ENCODE peak calls at places on chromosomes 6 and 20, in five cellular contexts. B is fibroblast of lung, R is IMR-90, I is pancreas, Y is tibial nerve. J is an unnamed sample.

GRCh38 chr6:103273048-103273447 is 1586.7 kb downstream of the HACE1 start:
- DNase-seq in B (no peak), R (no peak), I (no peak), Y (no peak), J (no peak)

GRCh38 chr6:169663468-169663867 is 38.4 kb downstream of the WDR27 start:
- DNase-seq in B (no peak), R (no peak), I (no peak), Y (no peak), J (no peak)

GRCh38 chr6:2807342-2808090 is 34.1 kb downstream of the SERPINB1 start:
- DNase-seq in B (no peak), R (peak; percentile 59), I (no peak), Y (no peak), J (no peak)

GRCh38 chr6:44053760-44054556 is 73.3 kb downstream of the MRPL14 start:
- DNase-seq in B (peak; percentile 78), R (peak; percentile 87), I (no peak), Y (no peak), J (no peak)

GRCh38 chr6:154297711-154298110 is 58.9 kb downstream of the IPCEF1 start:
- DNase-seq in B (peak; percentile 72), R (no peak), I (no peak), Y (no peak), J (no peak)

GRCh38 chr6:116568111-116568510 is 3.2 kb upstream of the RWDD1 start:
- DNase-seq in B (no peak), R (peak; percentile 80), I (no peak), Y (no peak), J (no peak)

GRCh38 chr6:41209547-41209951 is 8.6 kb upstream of the TREML2 start:
- DNase-seq in B (no peak), R (no peak), I (no peak), Y (no peak), J (no peak)

GRCh38 chr20:15611579-15611978 is 961.7 kb downstream of the KIF16B start:
- DNase-seq in B (no peak), R (no peak), I (no peak), Y (no peak), J (no peak)

GRCh38 chr20:9507544-9508239 is 6.7 kb upstream of the LAMP5 start:
- DNase-seq in B (no peak), R (no peak), I (no peak), Y (no peak), J (no peak)
- H3K27me3 ChIP-seq in B (peaks cover 29% of the 10 kb centered on the region), R (peaks cover 59% of the 10 kb centered on the region), I (peaks cover 18% of the 10 kb centered on the region), Y (no peaks in the 10 kb centered on the region), J (peaks cover 17% of the 10 kb centered on the region)

GRCh38 chr6:122406187-122406586 is 6.7 kb downstream of the HSF2 start:
- DNase-seq in B (no peak), R (no peak), I (no peak), Y (no peak), J (no peak)

GRCh38 chr6:122408697-122409458 is 9.4 kb downstream of the HSF2 start:
- DNase-seq in B (no peak), R (no peak), I (no peak), Y (no peak), J (no peak)

GRCh38 chr6:122405417-122405816 is 6.0 kb downstream of the HSF2 start:
- DNase-seq in B (peak; percentile 21), R (peak; percentile 21), I (no peak), Y (no peak), J (no peak)

GRCh38 chr6:122407712-122408111 is 8.3 kb downstream of the HSF2 start:
- DNase-seq in B (no peak), R (no peak), I (no peak), Y (no peak), J (no peak)

DNA sequence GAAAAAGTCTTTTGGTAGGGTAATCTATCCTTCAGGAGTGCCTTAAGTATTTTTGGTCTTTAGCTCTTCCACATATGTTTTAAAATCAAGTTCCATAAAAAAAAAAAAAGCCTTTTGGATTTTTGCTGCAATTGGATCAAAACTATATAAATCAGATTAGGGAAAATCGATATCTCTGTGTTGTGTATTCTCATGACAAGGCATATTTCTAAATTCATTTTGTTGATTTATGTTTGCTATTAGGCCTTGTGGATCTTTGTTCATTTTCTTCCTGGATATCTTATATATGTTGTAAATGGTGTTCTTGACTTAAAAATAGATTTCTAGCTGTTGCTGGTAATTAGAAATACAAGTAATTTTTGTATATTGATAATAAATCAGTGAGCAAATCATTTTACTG is 8.8 kb downstream of the HSF2 start:
- DNase-seq in B (no peak), R (no peak), I (no peak), Y (no peak), J (no peak)
- H3K27ac ChIP-seq in B (no peak overlapping the region), R (no peak overlapping the region), I (no peak overlapping the region), Y (no peak overlapping the region), J (no peak overlapping the region)

DNA sequence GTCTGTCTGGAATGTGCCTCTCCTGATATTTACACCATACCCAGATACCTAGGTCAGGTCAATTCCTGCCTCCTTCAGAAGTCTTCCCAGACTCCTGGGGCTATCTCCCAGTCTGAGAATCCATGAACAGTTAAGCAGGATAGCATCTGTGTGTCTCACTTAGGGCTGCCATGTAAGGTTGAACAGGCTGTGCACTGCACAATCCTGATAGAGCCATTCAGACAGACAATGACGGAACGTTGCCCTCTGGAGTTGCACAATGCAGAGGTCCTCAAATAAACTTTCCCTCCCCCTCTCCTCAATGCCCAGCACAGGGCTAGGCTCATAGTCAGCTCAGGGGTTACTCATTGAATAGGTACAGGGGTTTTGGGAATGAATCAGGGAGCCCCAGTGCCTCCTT is 89.7 kb downstream of the CD40 start:
- DNase-seq in B (no peak), R (no peak), I (no peak), Y (no peak), J (no peak)
- H3K27me3 ChIP-seq in B (peaks cover 8% of the 10 kb centered on the region), R (peaks cover 57% of the 10 kb centered on the region), I (no peaks in the 10 kb centered on the region), Y (no peaks in the 10 kb centered on the region), J (no peaks in the 10 kb centered on the region)

GRCh38 chr20:6525447-6526303 is 241.8 kb upstream of the BMP2 start:
- DNase-seq in B (peak; percentile 71), R (peak; percentile 54), I (no peak), Y (no peak), J (no peak)
- H3K27ac ChIP-seq in B (no peak overlapping the region), R (no peak overlapping the region), I (no peak overlapping the region), Y (no peak overlapping the region), J (no peak overlapping the region)

GRCh38 chr6:108118791-108119211 is 44.3 kb upstream of the OSTM1 start:
- DNase-seq in B (no peak), R (no peak), I (no peak), Y (no peak), J (no peak)
- H3K27me3 ChIP-seq in B (peaks cover 77% of the 10 kb centered on the region), R (peaks cover 92% of the 10 kb centered on the region), I (peaks cover 9% of the 10 kb centered on the region), Y (no peaks in the 10 kb centered on the region), J (peaks cover 70% of the 10 kb centered on the region)

GRCh38 chr6:100803264-100803663 is 77.9 kb downstream of the ASCC3 start:
- DNase-seq in B (no peak), R (no peak), I (no peak), Y (no peak), J (no peak)
- H3K27ac ChIP-seq in B (no peak overlapping the region), R (no peak overlapping the region), I (no peak overlapping the region), Y (no peak overlapping the region), J (no peak overlapping the region)

GRCh38 chr6:47076422-47077344 is 34.6 kb upstream of the ADGRF1 start:
- DNase-seq in B (peak; percentile 40), R (no peak), I (peak; percentile 41), Y (no peak), J (no peak)
- H3K27me3 ChIP-seq in B (peaks cover 5% of the 10 kb centered on the region), R (peaks cover 12% of the 10 kb centered on the region), I (no peaks in the 10 kb centered on the region), Y (no peaks in the 10 kb centered on the region), J (no peaks in the 10 kb centered on the region)